ENCODE peak calls at places on chromosomes 6 and 20, in six cellular contexts. A, B, F, G, K and S are unnamed samples.

GRCh38 chr6:122285292-122285913 is 114.0 kb upstream of the HSF2 start:
- DNase-seq in G (no peak), F (no peak), K (no peak), B (no peak), A (no peak), S (no peak)

GRCh38 chr20:10313215-10313614 is 94.6 kb downstream of the SNAP25 start:
- DNase-seq in A (no peak), B (no peak), F (peak; percentile 84), G (no peak), K (no peak), S (no peak)

GRCh38 chr20:9389321-9389720 is 125.1 kb upstream of the LAMP5 start:
- DNase-seq in G (no peak), F (no peak), A (no peak), K (peak; percentile 54), B (peak; percentile 45), S (no peak)

GRCh38 chr20:56783826-56784225 is 154.7 kb downstream of the TFAP2C start:
- DNase-seq in F (no peak), A (no peak), B (no peak), G (no peak), K (no peak), S (no peak)

GRCh38 chr6:108737594-108738546 is 110.4 kb upstream of the ARMC2 start:
- DNase-seq in B (peak; percentile 77), F (peak; percentile 89), A (peak; percentile 92), K (peak; percentile 57), G (no peak), S (no peak)

GRCh38 chr6:13014551-13015378 is 298.2 kb downstream of the PHACTR1 start:
- DNase-seq in G (no peak), B (peak; percentile 35), F (no peak), A (no peak), K (no peak), S (no peak)

GRCh38 chr20:54773643-54774000 is 298.2 kb downstream of the DOK5 start:
- DNase-seq in B (no peak), A (no peak), K (no peak), G (no peak), F (no peak), S (no peak)

GRCh38 chr6:44855562-44856494 is 468.3 kb downstream of the CDC5L start:
- DNase-seq in A (peak; percentile 85), K (no peak), F (peak; percentile 82), B (no peak), G (no peak), S (no peak)

GRCh38 chr6:147530132-147531060 is 21.9 kb downstream of the SAMD5 start:
- DNase-seq in K (peak; percentile 32), A (no peak), G (no peak), B (no peak), F (no peak), S (no peak)

GRCh38 chr6:37822851-37823682 is 3.5 kb downstream of the ZFAND3 start:
- DNase-seq in G (no peak), B (peak; percentile 68), K (peak; percentile 89), A (peak; percentile 39), F (peak; percentile 55), S (no peak)

GRCh38 chr6:60668428-60668827 is 1617.6 kb downstream of the KHDRBS2 start:
- DNase-seq in A (no peak), K (no peak), G (no peak), B (peak; percentile 6), F (no peak), S (no peak)

GRCh38 chr6:112879920-112880413 is 532.8 kb downstream of the RFPL4B start:
- DNase-seq in G (no peak), A (no peak), B (peak; percentile 91), K (peak; percentile 19), F (no peak), S (peak; percentile 47)

GRCh38 chr6:100084301-100085161 is 90.5 kb upstream of the MCHR2 start:
- DNase-seq in A (peak; percentile 46), B (peak; percentile 15), K (no peak), F (peak; percentile 41), G (no peak), S (no peak)

GRCh38 chr6:147366290-147366689 is 142.2 kb upstream of the SAMD5 start:
- DNase-seq in K (no peak), B (no peak), G (no peak), A (no peak), F (peak; percentile 7), S (no peak)

GRCh38 chr6:34083227-34083889 is 62.5 kb downstream of the GRM4 start:
- DNase-seq in K (no peak), A (no peak), F (no peak), G (no peak), B (no peak), S (no peak)

GRCh38 chr20:31663838-31664695 is 26.4 kb downstream of the COX4I2 start:
- DNase-seq in B (peak; percentile 79), F (no peak), G (no peak), K (peak; percentile 77), A (no peak), S (no peak)

GRCh38 chr6:45494734-45495133 is 117.0 kb upstream of the SUPT3H start:
- DNase-seq in F (no peak), G (no peak), K (no peak), B (no peak), A (no peak), S (no peak)

GRCh38 chr6:136992113-136992512 is 52.7 kb downstream of the IL20RA start:
- DNase-seq in A (no peak), G (no peak), B (no peak), F (no peak), K (no peak), S (no peak)

GRCh38 chr6:15506066-15506465 is 156.8 kb downstream of the DTNBP1 start:
- DNase-seq in F (no peak), A (no peak), B (no peak), K (no peak), G (no peak), S (no peak)

GRCh38 chr6:24196198-24196597 is 70.2 kb downstream of the NRSN1 start:
- DNase-seq in A (no peak), G (no peak), B (no peak), F (no peak), K (no peak), S (no peak)

DNA sequence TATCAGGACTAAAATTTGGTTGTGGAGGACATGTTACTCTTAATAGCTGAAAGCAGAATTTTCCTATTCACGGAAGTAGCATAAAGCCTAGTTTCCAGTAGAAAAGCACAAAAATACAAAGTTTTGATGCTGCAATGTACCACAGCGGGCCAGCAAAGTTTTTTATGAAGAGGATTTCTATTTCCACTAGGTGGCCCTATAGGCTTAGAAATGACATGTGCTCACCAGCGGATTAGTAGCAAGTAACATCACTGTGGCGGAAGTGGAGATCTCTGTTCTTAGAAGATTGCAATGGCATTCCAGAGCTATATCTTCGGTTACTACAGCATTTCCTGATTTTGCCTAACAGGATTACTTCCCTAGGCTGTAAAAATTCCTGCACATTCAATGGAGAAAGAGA is 1219.0 kb upstream of the EYS start:
- DNase-seq in G (no peak), K (no peak), F (peak; percentile 60), A (peak; percentile 62), B (no peak), S (no peak)
- TF ChIP-seq CTCF in G (no peak), K (no peak), F (peak; percentile 13), A (peak; percentile 3), B (no peak), S (peak; percentile 17)

DNA sequence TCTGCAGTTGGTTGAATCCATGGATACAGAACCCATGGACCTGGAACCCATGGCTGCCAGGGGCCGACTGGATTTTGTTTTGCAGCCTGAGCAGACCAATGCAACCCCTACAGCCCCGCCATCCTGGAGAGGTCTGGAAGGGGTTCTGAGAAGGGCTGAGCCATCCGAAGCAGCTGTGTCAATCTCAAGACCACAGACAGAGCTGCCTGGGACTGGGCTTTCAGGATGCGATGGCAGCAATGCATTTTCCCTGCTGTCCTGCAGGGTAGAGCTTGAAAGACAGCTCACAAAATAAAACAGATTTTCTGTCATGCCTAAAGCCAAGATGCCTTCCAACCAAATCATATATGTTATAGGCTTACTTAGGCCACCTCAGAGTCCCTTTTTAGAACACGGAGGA is 125.8 kb upstream of the NXT1 start:
- DNase-seq in G (no peak), A (no peak), B (no peak), F (no peak), K (no peak), S (no peak)
- TF ChIP-seq CTCF in G (no peak), A (peak; percentile 13), B (no peak), F (no peak), K (no peak), S (no peak)

GRCh38 chr6:77468939-77469338 is 5.6 kb upstream of the HTR1B start:
- DNase-seq in F (no peak), G (no peak), K (no peak), A (no peak), B (no peak), S (no peak)

GRCh38 chr6:77463308-77463880 is at the start of gene HTR1B:
- DNase-seq in A (no peak), B (peak; percentile 41), F (no peak), K (no peak), G (no peak), S (no peak)

GRCh38 chr6:77467038-77467437 is 3.7 kb upstream of the HTR1B start:
- DNase-seq in G (no peak), B (peak; percentile 11), K (no peak), F (peak; percentile 38), A (no peak), S (no peak)

GRCh38 chr6:77463881-77464867 is 883 bp upstream of the HTR1B start:
- DNase-seq in F (no peak), A (no peak), K (no peak), G (no peak), B (peak; percentile 33), S (no peak)

GRCh38 chr6:77466055-77467028 is 3.1 kb upstream of the HTR1B start:
- DNase-seq in B (peak; percentile 86), G (no peak), A (peak; percentile 78), K (peak; percentile 30), F (peak; percentile 80), S (no peak)
- TF ChIP-seq CTCF in B (peak; percentile 80), G (peak; percentile 45), A (peak; percentile 88), K (peak; percentile 46), F (peak; percentile 79), S (peak; percentile 25)

DNA sequence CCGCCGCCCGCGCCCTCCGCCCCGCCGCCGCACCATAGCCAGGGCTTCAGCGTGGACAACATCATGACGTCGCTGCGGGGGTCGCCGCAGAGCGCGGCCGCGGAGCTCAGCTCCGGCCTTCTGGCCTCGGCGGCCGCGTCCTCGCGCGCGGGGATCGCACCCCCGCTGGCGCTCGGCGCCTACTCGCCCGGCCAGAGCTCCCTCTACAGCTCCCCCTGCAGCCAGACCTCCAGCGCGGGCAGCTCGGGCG is 1.5 kb downstream of the FOXC1 start:
- DNase-seq in B (peak; percentile 45), F (peak; percentile 63), A (peak; percentile 53), K (no peak), G (no peak), S (no peak)
- TF ChIP-seq CTCF in B (no peak), F (peak; percentile 7), A (peak; percentile 14), K (no peak), G (peak; percentile 21), S (peak; percentile 31)

GRCh38 chr20:63225082-63225454 is 9.1 kb upstream of the YTHDF1 start:
- DNase-seq in A (no peak), K (no peak), F (no peak), G (no peak), B (no peak), S (no peak)

GRCh38 chr20:63223121-63223825 is 7.3 kb upstream of the YTHDF1 start:
- DNase-seq in K (peak; percentile 36), B (peak; percentile 72), G (no peak), F (peak; percentile 48), A (peak; percentile 46), S (peak; percentile 45)

GRCh38 chr20:63223826-63224207 is 7.9 kb upstream of the YTHDF1 start:
- DNase-seq in G (no peak), F (no peak), A (no peak), K (no peak), B (no peak), S (no peak)

GRCh38 chr20:63226020-63226943 is 9.4 kb upstream of the BIRC7 start:
- DNase-seq in B (no peak), F (no peak), G (no peak), K (no peak), A (no peak), S (no peak)

GRCh38 chr20:63224272-63225081 is 8.5 kb upstream of the YTHDF1 start:
- DNase-seq in A (peak; percentile 46), K (peak; percentile 22), G (no peak), F (peak; percentile 71), B (peak; percentile 66), S (no peak)
- TF ChIP-seq CTCF in A (peak; percentile 31), K (no peak), G (no peak), F (peak; percentile 38), B (peak; percentile 13), S (no peak)